ENCODE peak calls at places on chromosomes 7 and 10, in ten cellular contexts. One of them, this sample, is unnamed.

GRCh38 chr10:113666682-113667252 is 2.9 kb upstream of the NRAP start:
- DNase-seq in activated CD4-positive, alpha-beta T cell treated with anti-CD3 and anti-CD28 coated beads for 24 hours: no peak
- DNase-seq in midbrain: no peak
- DNase-seq in DMS153: no peak
- DNase-seq in NCI-H1105: no peak
- DNase-seq in AML-193: no peak
- DNase-seq in CD8-positive, alpha-beta T cell: no peak
- DNase-seq in T follicular helper cell: no peak
- DNase-seq in GM04504: no peak
- DNase-seq in HCT116: no peak
- DNase-seq in this sample: no peak

GRCh38 chr7:4115442-4115841 is 566.7 kb upstream of the FOXK1 start:
- DNase-seq in activated CD4-positive, alpha-beta T cell treated with anti-CD3 and anti-CD28 coated beads for 24 hours: no peak
- DNase-seq in midbrain: no peak
- DNase-seq in DMS153: no peak
- DNase-seq in NCI-H1105: no peak
- DNase-seq in AML-193: no peak
- DNase-seq in CD8-positive, alpha-beta T cell: no peak
- DNase-seq in T follicular helper cell: no peak
- DNase-seq in GM04504: no peak
- DNase-seq in HCT116: no peak
- DNase-seq in this sample: no peak

GRCh38 chr7:55314967-55315366 is 50.2 kb upstream of the LANCL2 start:
- DNase-seq in activated CD4-positive, alpha-beta T cell treated with anti-CD3 and anti-CD28 coated beads for 24 hours: no peak
- DNase-seq in midbrain: no peak
- DNase-seq in DMS153: no peak
- DNase-seq in NCI-H1105: no peak
- DNase-seq in AML-193: no peak
- DNase-seq in CD8-positive, alpha-beta T cell: no peak
- DNase-seq in T follicular helper cell: no peak
- DNase-seq in GM04504: no peak
- DNase-seq in HCT116: no peak
- DNase-seq in this sample: no peak

GRCh38 chr7:105617280-105618015 is 36.2 kb upstream of the EFCAB10 start:
- DNase-seq in activated CD4-positive, alpha-beta T cell treated with anti-CD3 and anti-CD28 coated beads for 24 hours: no peak
- DNase-seq in midbrain: no peak
- DNase-seq in DMS153: no peak
- DNase-seq in NCI-H1105: no peak
- DNase-seq in AML-193: no peak
- DNase-seq in CD8-positive, alpha-beta T cell: no peak
- DNase-seq in T follicular helper cell: no peak
- DNase-seq in GM04504: no peak
- DNase-seq in HCT116: no peak
- DNase-seq in this sample: peak; percentile 48

GRCh38 chr7:117941138-117941810 is 68.0 kb upstream of the CTTNBP2 start:
- DNase-seq in activated CD4-positive, alpha-beta T cell treated with anti-CD3 and anti-CD28 coated beads for 24 hours: no peak
- DNase-seq in midbrain: no peak
- DNase-seq in DMS153: no peak
- DNase-seq in NCI-H1105: no peak
- DNase-seq in AML-193: no peak
- DNase-seq in CD8-positive, alpha-beta T cell: no peak
- DNase-seq in T follicular helper cell: no peak
- DNase-seq in GM04504: no peak
- DNase-seq in HCT116: no peak
- DNase-seq in this sample: no peak

GRCh38 chr10:46091080-46091833 is 45.2 kb upstream of the MSMB start:
- DNase-seq in activated CD4-positive, alpha-beta T cell treated with anti-CD3 and anti-CD28 coated beads for 24 hours: no peak
- DNase-seq in midbrain: no peak
- DNase-seq in DMS153: no peak
- DNase-seq in NCI-H1105: no peak
- DNase-seq in AML-193: no peak
- DNase-seq in CD8-positive, alpha-beta T cell: no peak
- DNase-seq in T follicular helper cell: no peak
- DNase-seq in GM04504: no peak
- DNase-seq in HCT116: no peak
- DNase-seq in this sample: no peak

GRCh38 chr10:129405389-129405788 is 61.7 kb upstream of the MGMT start:
- DNase-seq in activated CD4-positive, alpha-beta T cell treated with anti-CD3 and anti-CD28 coated beads for 24 hours: no peak
- DNase-seq in midbrain: no peak
- DNase-seq in DMS153: no peak
- DNase-seq in NCI-H1105: no peak
- DNase-seq in AML-193: no peak
- DNase-seq in CD8-positive, alpha-beta T cell: no peak
- DNase-seq in T follicular helper cell: no peak
- DNase-seq in GM04504: no peak
- DNase-seq in HCT116: no peak
- DNase-seq in this sample: no peak

GRCh38 chr10:116069856-116070255 is 203.2 kb downstream of the GFRA1 start:
- DNase-seq in activated CD4-positive, alpha-beta T cell treated with anti-CD3 and anti-CD28 coated beads for 24 hours: no peak
- DNase-seq in midbrain: no peak
- DNase-seq in DMS153: no peak
- DNase-seq in NCI-H1105: no peak
- DNase-seq in AML-193: no peak
- DNase-seq in CD8-positive, alpha-beta T cell: no peak
- DNase-seq in T follicular helper cell: no peak
- DNase-seq in GM04504: no peak
- DNase-seq in HCT116: no peak
- DNase-seq in this sample: no peak

GRCh38 chr7:145732521-145732920 is 384.1 kb upstream of the CNTNAP2 start:
- DNase-seq in activated CD4-positive, alpha-beta T cell treated with anti-CD3 and anti-CD28 coated beads for 24 hours: no peak
- DNase-seq in midbrain: no peak
- DNase-seq in DMS153: no peak
- DNase-seq in NCI-H1105: peak; percentile 39
- DNase-seq in AML-193: no peak
- DNase-seq in CD8-positive, alpha-beta T cell: no peak
- DNase-seq in T follicular helper cell: no peak
- DNase-seq in GM04504: no peak
- DNase-seq in HCT116: no peak
- DNase-seq in this sample: no peak

GRCh38 chr7:135385209-135385608 is 124.7 kb downstream of the CNOT4 start:
- DNase-seq in activated CD4-positive, alpha-beta T cell treated with anti-CD3 and anti-CD28 coated beads for 24 hours: no peak
- DNase-seq in midbrain: no peak
- DNase-seq in DMS153: no peak
- DNase-seq in NCI-H1105: peak; percentile 68
- DNase-seq in AML-193: no peak
- DNase-seq in CD8-positive, alpha-beta T cell: no peak
- DNase-seq in T follicular helper cell: no peak
- DNase-seq in GM04504: no peak
- DNase-seq in HCT116: no peak
- DNase-seq in this sample: no peak

GRCh38 chr7:136528329-136528728 is 340.1 kb upstream of the CHRM2 start:
- DNase-seq in activated CD4-positive, alpha-beta T cell treated with anti-CD3 and anti-CD28 coated beads for 24 hours: no peak
- DNase-seq in midbrain: no peak
- DNase-seq in DMS153: no peak
- DNase-seq in NCI-H1105: no peak
- DNase-seq in AML-193: no peak
- DNase-seq in CD8-positive, alpha-beta T cell: no peak
- DNase-seq in T follicular helper cell: no peak
- DNase-seq in GM04504: peak; percentile 56
- DNase-seq in HCT116: no peak
- DNase-seq in this sample: no peak

GRCh38 chr10:102648889-102649752 is 4.8 kb downstream of the TRIM8 start:
- DNase-seq in activated CD4-positive, alpha-beta T cell treated with anti-CD3 and anti-CD28 coated beads for 24 hours: no peak
- DNase-seq in midbrain: peak; percentile 78
- DNase-seq in DMS153: no peak
- DNase-seq in NCI-H1105: no peak
- DNase-seq in AML-193: no peak
- DNase-seq in CD8-positive, alpha-beta T cell: peak; percentile 68
- DNase-seq in T follicular helper cell: no peak
- DNase-seq in GM04504: no peak
- DNase-seq in HCT116: no peak
- DNase-seq in this sample: no peak

GRCh38 chr10:13074562-13075451 is 25.2 kb upstream of the OPTN start:
- DNase-seq in activated CD4-positive, alpha-beta T cell treated with anti-CD3 and anti-CD28 coated beads for 24 hours: peak; percentile 28
- DNase-seq in midbrain: peak; percentile 77
- DNase-seq in DMS153: no peak
- DNase-seq in NCI-H1105: peak; percentile 30
- DNase-seq in AML-193: peak; percentile 49
- DNase-seq in CD8-positive, alpha-beta T cell: peak; percentile 58
- DNase-seq in T follicular helper cell: peak; percentile 15
- DNase-seq in GM04504: peak; percentile 28
- DNase-seq in HCT116: peak; percentile 53
- DNase-seq in this sample: peak; percentile 5

GRCh38 chr10:132860527-132860926 is 74.6 kb upstream of the NKX6-2 start:
- DNase-seq in activated CD4-positive, alpha-beta T cell treated with anti-CD3 and anti-CD28 coated beads for 24 hours: no peak
- DNase-seq in midbrain: no peak
- DNase-seq in DMS153: no peak
- DNase-seq in NCI-H1105: no peak
- DNase-seq in AML-193: no peak
- DNase-seq in CD8-positive, alpha-beta T cell: no peak
- DNase-seq in T follicular helper cell: no peak
- DNase-seq in GM04504: no peak
- DNase-seq in HCT116: no peak
- DNase-seq in this sample: no peak

This sample was measured in DMS 273 treated with DMSO at 0.1 percent for 48 hours.